ENCODE peak calls at places on chromosomes 6 and 20, in six cellular contexts. P is GM12892, R is SK-N-SH, K is GM12878, C is GM12891, Y is K562. S is an unnamed sample.

GRCh38 chr6:49233483-49233882 is 229.6 kb downstream of the MMUT start:
- DNase-seq in P (no peak), R (no peak), K (no peak), C (no peak), Y (no peak), S (no peak)

GRCh38 chr20:19257865-19258264 is 45.4 kb downstream of the SLC24A3 start:
- DNase-seq in P (no peak), R (no peak), K (no peak), C (no peak), Y (no peak), S (no peak)

GRCh38 chr6:151661928-151662327 is 145.6 kb upstream of the ESR1 start:
- DNase-seq in P (no peak), R (no peak), K (no peak), C (no peak), Y (no peak), S (no peak)

GRCh38 chr6:101302593-101302992 is 90.9 kb upstream of the GRIK2 start:
- DNase-seq in P (no peak), R (no peak), K (no peak), C (no peak), Y (no peak), S (no peak)

GRCh38 chr6:96787846-96788580 is 49.3 kb downstream of the GPR63 start:
- DNase-seq in P (no peak), R (no peak), K (no peak), C (no peak), Y (no peak), S (no peak)

GRCh38 chr20:59676877-59677140 is 72.5 kb downstream of the PHACTR3 start:
- DNase-seq in P (no peak), R (no peak), K (no peak), C (no peak), Y (no peak), S (no peak)

GRCh38 chr20:62413896-62414481 is 6.9 kb upstream of the CABLES2 start:
- DNase-seq in P (no peak), R (peak; percentile 66), K (no peak), C (no peak), Y (no peak), S (no peak)

GRCh38 chr6:13848553-13849150 is 34.3 kb upstream of the MCUR1 start:
- DNase-seq in P (no peak), R (no peak), K (no peak), C (no peak), Y (no peak), S (no peak)

GRCh38 chr6:139903411-139904157 is 529.1 kb upstream of the CITED2 start:
- DNase-seq in P (peak; percentile 19), R (no peak), K (peak; percentile 75), C (peak; percentile 32), Y (no peak), S (no peak)

GRCh38 chr6:90653750-90654149 is 66.9 kb upstream of the MAP3K7 start:
- DNase-seq in P (no peak), R (no peak), K (no peak), C (no peak), Y (no peak), S (no peak)

GRCh38 chr20:57223648-57224489 is 42.6 kb downstream of the BMP7 start:
- DNase-seq in P (no peak), R (no peak), K (no peak), C (no peak), Y (no peak), S (no peak)

GRCh38 chr20:13141541-13141940 is 79.5 kb upstream of the ISM1 start:
- DNase-seq in P (no peak), R (peak; percentile 35), K (no peak), C (no peak), Y (no peak), S (no peak)

GRCh38 chr6:106974337-106974998 is at the start of gene CD24:
- DNase-seq in P (no peak), R (peak; percentile 92), K (no peak), C (no peak), Y (peak; percentile 37), S (no peak)

GRCh38 chr6:47392251-47392650 is 82.5 kb upstream of the TNFRSF21 start:
- DNase-seq in P (no peak), R (no peak), K (no peak), C (no peak), Y (no peak), S (no peak)

GRCh38 chr20:41086402-41087324 is 50.7 kb upstream of the PLCG1 start:
- DNase-seq in P (no peak), R (peak; percentile 76), K (no peak), C (no peak), Y (peak; percentile 35), S (no peak)

GRCh38 chr6:34196116-34196832 is 40.4 kb upstream of the HMGA1 start:
- DNase-seq in P (peak; percentile 92), R (peak; percentile 94), K (peak; percentile 28), C (peak; percentile 93), Y (peak; percentile 96), S (no peak)

GRCh38 chr20:50285376-50286173 is 94.9 kb downstream of the CEBPB start:
- DNase-seq in P (peak; percentile 59), R (peak; percentile 64), K (peak; percentile 28), C (no peak), Y (no peak), S (no peak)

GRCh38 chr6:40688214-40688761 is 101.1 kb upstream of the LRFN2 start:
- DNase-seq in P (no peak), R (no peak), K (no peak), C (no peak), Y (no peak), S (no peak)

GRCh38 chr20:57808266-57808866 is 98.6 kb upstream of the PMEPA1 start:
- DNase-seq in P (no peak), R (no peak), K (no peak), C (no peak), Y (no peak), S (no peak)

GRCh38 chr6:99252421-99252820 is 97.1 kb downstream of the FAXC start:
- DNase-seq in P (no peak), R (no peak), K (no peak), C (no peak), Y (no peak), S (no peak)

GRCh38 chr20:49482621-49483017 is at the start of gene KCNB1:
- DNase-seq in P (peak; percentile 36), R (peak; percentile 48), K (no peak), C (peak; percentile 63), Y (peak; percentile 92), S (peak; percentile 59)

GRCh38 chr20:63857751-63858392 is 3.4 kb upstream of the ABHD16B start:
- DNase-seq in P (no peak), R (peak; percentile 78), K (no peak), C (no peak), Y (no peak), S (no peak)

GRCh38 chr20:63860325-63861051 is 810 bp upstream of the ABHD16B start:
- DNase-seq in P (no peak), R (no peak), K (no peak), C (no peak), Y (no peak), S (no peak)

GRCh38 chr20:63858393-63859165 is 2.7 kb upstream of the ABHD16B start:
- DNase-seq in P (no peak), R (peak; percentile 70), K (no peak), C (no peak), Y (peak; percentile 59), S (peak; percentile 79)

GRCh38 chr20:63861365-63861934 is at the start of gene ABHD16B:
- DNase-seq in P (no peak), R (no peak), K (no peak), C (no peak), Y (no peak), S (no peak)

DNA sequence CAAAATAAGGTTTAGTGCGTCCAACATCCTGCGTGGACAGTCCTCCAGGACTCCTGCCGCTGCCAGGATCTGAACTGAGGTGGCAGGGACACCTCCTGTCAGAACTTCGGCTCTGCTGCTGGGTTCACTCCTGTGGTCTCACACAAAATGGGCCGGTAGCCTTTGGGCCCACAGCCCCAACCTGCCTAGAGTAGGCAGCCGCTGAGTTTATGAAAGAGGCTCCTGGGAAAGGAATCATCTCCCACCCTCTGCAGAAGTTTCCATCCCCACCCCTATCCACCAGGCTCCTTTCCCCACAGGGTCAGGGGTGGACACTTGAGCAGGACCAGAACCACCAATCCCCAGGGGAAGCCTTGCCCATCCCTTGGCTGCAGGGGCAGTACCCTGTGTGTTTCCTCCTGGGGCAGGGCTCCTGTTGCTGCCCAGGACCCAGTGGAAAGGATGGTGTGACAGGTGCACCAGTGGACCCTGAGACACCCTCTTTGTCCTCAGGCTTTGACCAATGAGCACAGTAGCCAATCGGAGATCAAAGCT is 2.1 kb upstream of the ABHD16B start:
- DNase-seq in P (no peak), R (no peak), K (no peak), C (no peak), Y (no peak), S (no peak)
- TF ChIP-seq TAF1 in P (no peak), R (no peak), K (no peak), C (no peak), Y (no peak), S (no peak)

GRCh38 chr6:30483677-30484279 is 5.5 kb upstream of the HLA-E start:
- DNase-seq in P (no peak), R (peak; percentile 57), K (peak; percentile 37), C (no peak), Y (no peak), S (peak; percentile 66)

GRCh38 chr6:30485236-30485635 is 4.1 kb upstream of the HLA-E start:
- DNase-seq in P (no peak), R (no peak), K (no peak), C (no peak), Y (no peak), S (peak; percentile 52)

GRCh38 chr6:30481213-30481964 is 7.9 kb upstream of the HLA-E start:
- DNase-seq in P (no peak), R (no peak), K (no peak), C (no peak), Y (no peak), S (no peak)

GRCh38 chr6:30480536-30481156 is 8.7 kb upstream of the HLA-E start:
- DNase-seq in P (no peak), R (no peak), K (no peak), C (no peak), Y (no peak), S (no peak)
- TF ChIP-seq TAF1 in P (no peak), R (no peak), K (no peak), C (no peak), Y (no peak), S (no peak)

DNA sequence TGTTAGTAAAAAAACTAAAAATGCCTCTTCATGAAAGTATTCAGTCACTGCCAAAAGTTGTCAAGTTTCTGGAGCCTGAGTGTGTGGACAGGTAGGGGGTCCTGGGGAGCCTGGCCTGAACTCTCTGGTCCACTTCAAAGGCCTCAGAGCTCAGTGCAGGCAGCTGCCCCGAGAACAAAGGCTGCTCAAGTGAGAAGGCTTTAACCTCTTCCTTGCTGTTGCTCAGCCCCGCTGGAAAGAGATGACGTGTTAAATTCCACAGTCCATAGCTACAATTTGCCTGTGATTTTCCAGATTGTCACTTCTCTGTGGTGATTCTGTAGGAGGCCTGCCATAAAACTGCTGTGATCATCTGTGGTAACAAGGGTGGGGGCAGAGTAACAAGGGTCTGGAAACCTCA is 96.9 kb downstream of the FAM120B start:
- DNase-seq in P (no peak), R (no peak), K (no peak), C (no peak), Y (no peak), S (no peak)
- TF ChIP-seq TAF1 in P (no peak), R (no peak), K (no peak), C (no peak), Y (no peak), S (no peak)

DNA sequence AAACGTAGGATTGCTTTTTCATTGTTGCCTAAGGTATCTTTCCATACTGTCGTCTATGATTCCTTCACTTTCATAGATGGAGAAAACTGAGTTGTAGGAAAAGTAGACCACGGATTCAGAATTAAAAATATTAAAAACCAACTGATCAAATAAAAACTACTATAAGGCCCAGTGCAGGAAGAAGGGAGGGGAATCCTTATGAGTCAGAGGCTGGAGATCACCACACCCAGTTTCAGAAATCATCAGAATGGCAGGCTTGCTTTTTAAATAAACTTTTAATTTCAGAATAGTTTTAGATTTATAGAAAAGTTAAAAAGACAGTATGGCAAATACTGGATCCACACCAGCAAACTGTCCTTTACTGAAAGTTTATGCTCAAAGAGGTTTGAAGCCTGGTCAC is 32.0 kb upstream of the POPDC3 start:
- DNase-seq in P (no peak), R (no peak), K (no peak), C (no peak), Y (no peak), S (no peak)
- TF ChIP-seq TAF1 in P (no peak), R (no peak), K (no peak), C (no peak), Y (no peak), S (no peak)